ENCODE peak calls at places on chromosomes 12 and 14, in seven cellular contexts. N, E, Y, C, S, A and P are unnamed samples.
A peak's percentile ranks its signal among the peaks of the same experiment; 100 is the strongest.

GRCh38 chr12:117151195-117152031 is 38.9 kb downstream of the FBXO21 start:
- DNase-seq in N (no peak), E (no peak), Y (peak; percentile 94), C (peak; percentile 39), S (peak; percentile 67), A (peak; percentile 75), P (peak; percentile 84)

GRCh38 chr12:105670664-105671063 is 340.2 kb downstream of the C12orf75 start:
- DNase-seq in N (no peak), E (no peak), Y (no peak), C (no peak), S (no peak), A (no peak), P (no peak)

GRCh38 chr12:3009780-3010179 is 50.6 kb downstream of the TEAD4 start:
- DNase-seq in N (peak; percentile 58), E (no peak), Y (no peak), C (no peak), S (no peak), A (no peak), P (no peak)

GRCh38 chr12:89252284-89252683 is 100.0 kb downstream of the DUSP6 start:
- DNase-seq in N (no peak), E (no peak), Y (no peak), C (no peak), S (no peak), A (no peak), P (no peak)

GRCh38 chr12:48779869-48780268 is 9.0 kb downstream of the ADCY6 start:
- DNase-seq in N (no peak), E (no peak), Y (no peak), C (no peak), S (peak; percentile 82), A (peak; percentile 84), P (no peak)

GRCh38 chr12:51760231-51760630 is 88.3 kb downstream of the FIGNL2 start:
- DNase-seq in N (no peak), E (no peak), Y (no peak), C (no peak), S (no peak), A (no peak), P (no peak)

GRCh38 chr12:123808167-123808566 is 46.1 kb downstream of the DNAH10 start:
- DNase-seq in N (no peak), E (no peak), Y (peak; percentile 60), C (peak; percentile 16), S (no peak), A (no peak), P (no peak)

GRCh38 chr12:18696971-18697602 is 40.7 kb downstream of the PLCZ1 start:
- DNase-seq in N (no peak), E (no peak), Y (no peak), C (no peak), S (no peak), A (no peak), P (no peak)

GRCh38 chr12:27083861-27084271 is 1.5 kb upstream of the C12orf71 start:
- DNase-seq in N (peak; percentile 53), E (no peak), Y (no peak), C (no peak), S (no peak), A (peak; percentile 20), P (no peak)

GRCh38 chr12:46585854-46586621 is 213.5 kb upstream of the SLC38A2 start:
- DNase-seq in N (no peak), E (peak; percentile 53), Y (peak; percentile 50), C (peak; percentile 93), S (peak; percentile 72), A (no peak), P (peak; percentile 38)

GRCh38 chr12:132287391-132288238 is 41.8 kb downstream of the GALNT9 start:
- DNase-seq in N (peak; percentile 74), E (no peak), Y (no peak), C (no peak), S (no peak), A (no peak), P (no peak)

GRCh38 chr12:61490732-61491498 is 769.3 kb upstream of the USP15 start:
- DNase-seq in N (no peak), E (no peak), Y (no peak), C (no peak), S (no peak), A (no peak), P (no peak)

GRCh38 chr14:53037016-53037415 is 86.2 kb upstream of the FERMT2 start:
- DNase-seq in N (no peak), E (no peak), Y (no peak), C (no peak), S (no peak), A (no peak), P (no peak)

GRCh38 chr12:90959538-90960139 is 4.7 kb upstream of the CCER1 start:
- DNase-seq in N (no peak), E (no peak), Y (peak; percentile 65), C (peak; percentile 26), S (peak; percentile 54), A (peak; percentile 35), P (no peak)

GRCh38 chr12:106455100-106455499 is 97.6 kb downstream of the POLR3B start:
- DNase-seq in N (no peak), E (no peak), Y (no peak), C (no peak), S (no peak), A (no peak), P (no peak)

GRCh38 chr12:84463756-84464495 is 448.7 kb downstream of the SLC6A15 start:
- DNase-seq in N (no peak), E (no peak), Y (no peak), C (no peak), S (no peak), A (no peak), P (no peak)

GRCh38 chr14:23404331-23404900 is 3.7 kb downstream of the MYH6 start:
- DNase-seq in N (no peak), E (no peak), Y (no peak), C (no peak), S (no peak), A (no peak), P (no peak)

GRCh38 chr14:54686871-54687749 is 120.2 kb downstream of the SAMD4A start:
- DNase-seq in N (no peak), E (no peak), Y (no peak), C (no peak), S (no peak), A (no peak), P (no peak)

GRCh38 chr12:109273354-109273753 is 35.7 kb downstream of the FOXN4 start:
- DNase-seq in N (peak; percentile 77), E (no peak), Y (no peak), C (no peak), S (no peak), A (no peak), P (no peak)

GRCh38 chr12:50240096-50240791 is 43.1 kb downstream of the LIMA1 start:
- DNase-seq in N (no peak), E (no peak), Y (no peak), C (no peak), S (no peak), A (no peak), P (peak; percentile 32)

GRCh38 chr12:92063641-92064040 is 82.0 kb downstream of the BTG1 start:
- DNase-seq in N (no peak), E (no peak), Y (peak; percentile 42), C (no peak), S (no peak), A (no peak), P (no peak)

GRCh38 chr12:49417558-49417957 is 50.3 kb downstream of the SPATS2 start:
- DNase-seq in N (no peak), E (no peak), Y (no peak), C (no peak), S (no peak), A (no peak), P (no peak)

GRCh38 chr12:95100264-95101190 is 27.1 kb upstream of the NR2C1 start:
- DNase-seq in N (no peak), E (peak; percentile 52), Y (no peak), C (no peak), S (no peak), A (no peak), P (no peak)

GRCh38 chr12:111319600-111320232 is 49.2 kb downstream of the PHETA1 start:
- DNase-seq in N (no peak), E (no peak), Y (no peak), C (no peak), S (no peak), A (no peak), P (no peak)
- H3K27ac ChIP-seq in N (no peak overlapping the region), E (no peak overlapping the region), Y (no peak overlapping the region), C (no peak overlapping the region), S (no peak overlapping the region), A (no peak overlapping the region), P (no peak overlapping the region)

DNA sequence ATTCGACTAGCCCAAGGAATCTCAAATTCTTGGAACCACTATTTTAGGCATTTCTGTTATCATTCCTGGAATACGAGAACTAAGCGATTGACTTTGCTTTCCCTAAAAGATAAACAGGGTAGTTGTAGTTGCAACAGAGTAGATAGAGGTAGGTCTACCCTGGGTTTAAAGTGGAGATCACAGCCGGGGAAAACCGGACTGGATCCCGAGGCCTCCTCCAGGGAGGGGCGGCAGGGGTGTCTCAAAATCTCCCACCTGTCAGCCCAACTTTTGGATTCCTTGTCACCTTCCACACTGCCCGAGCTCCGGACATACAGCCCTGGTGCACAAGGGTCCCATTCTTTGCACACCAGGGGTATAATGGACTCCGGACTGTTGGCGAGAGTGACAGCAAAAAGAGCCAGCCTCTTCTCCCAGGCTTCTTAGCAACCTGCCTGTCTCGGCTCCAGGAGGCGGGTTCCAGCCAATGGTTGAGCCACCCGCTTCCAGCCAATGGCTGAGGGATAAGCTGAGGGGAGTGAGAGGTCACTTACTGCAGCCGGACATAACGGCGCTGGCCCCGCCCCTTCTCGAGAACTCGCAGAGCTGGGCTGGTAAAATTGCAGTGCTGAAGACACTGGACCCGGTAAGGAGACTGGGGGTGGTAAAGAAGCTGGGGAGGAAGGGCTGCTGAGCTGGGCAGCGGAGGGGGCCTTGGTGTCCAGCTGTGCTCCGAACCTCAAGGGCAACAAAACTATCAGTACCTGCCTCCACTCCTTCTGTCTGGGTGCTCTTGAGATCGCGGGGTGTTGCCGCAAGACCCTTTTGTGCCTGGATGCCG is at the start of gene SUOX:
- DNase-seq in N (peak; percentile 89), E (peak; percentile 95), Y (peak; percentile 96), C (peak; percentile 98), S (peak; percentile 98), A (peak; percentile 97), P (peak; percentile 99)
- TF ChIP-seq POLR2A in N (no peak), E (peak; percentile 73), Y (peak; percentile 55), C (peak; percentile 86), S (peak; percentile 85), A (peak; percentile 6), P (peak; percentile 19)

GRCh38 chr12:96861656-96862055 is 45.4 kb upstream of the NEDD1 start:
- DNase-seq in N (no peak), E (no peak), Y (no peak), C (no peak), S (no peak), A (no peak), P (no peak)

GRCh38 chr12:96862326-96862725 is 44.7 kb upstream of the NEDD1 start:
- DNase-seq in N (no peak), E (no peak), Y (no peak), C (no peak), S (no peak), A (no peak), P (no peak)

DNA sequence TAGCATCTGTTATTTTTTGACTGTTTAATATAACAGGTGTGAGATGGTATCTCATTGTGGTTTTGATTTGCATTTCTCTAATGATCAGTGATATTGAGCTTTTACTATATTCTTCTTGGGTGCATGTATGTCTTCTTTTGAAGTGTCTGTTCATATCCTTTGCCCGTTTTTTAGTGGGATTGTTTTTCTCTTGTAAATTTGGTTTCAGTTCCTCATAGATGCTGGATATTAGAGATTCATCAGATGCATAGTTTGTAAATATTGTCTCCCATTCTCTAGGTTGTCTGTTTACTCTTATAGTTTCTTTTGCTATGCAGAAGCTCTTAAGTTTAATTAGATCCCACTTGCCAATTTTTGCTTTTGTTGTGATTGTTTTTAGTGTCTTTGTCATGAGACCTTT is 48.9 kb upstream of the NEDD1 start:
- DNase-seq in N (no peak), E (no peak), Y (no peak), C (no peak), S (no peak), A (no peak), P (no peak)
- H3K27ac ChIP-seq in N (no peak overlapping the region), E (no peak overlapping the region), Y (no peak overlapping the region), C (no peak overlapping the region), S (no peak overlapping the region), A (no peak overlapping the region), P (no peak overlapping the region)

GRCh38 chr14:73463411-73463810 is 5.1 kb upstream of the NUMB start:
- DNase-seq in N (no peak), E (no peak), Y (peak; percentile 52), C (peak; percentile 56), S (peak; percentile 86), A (peak; percentile 29), P (no peak)
- TF ChIP-seq POLR2A in N (no peak), E (peak; percentile 31), Y (no peak), C (peak; percentile 23), S (no peak), A (no peak), P (no peak)